ENCODE peak calls at places on chromosomes 3 and 15, in six cellular contexts. One of them, this sample, is unnamed.

GRCh38 chr15:60077581-60078359 is 73.7 kb downstream of the FOXB1 start:
- DNase-seq in testis: no peak
- DNase-seq in coronary artery: no peak
- DNase-seq in stomach: no peak
- DNase-seq in transverse colon: no peak
- DNase-seq in lower lobe of right lung: no peak
- DNase-seq in this sample: no peak

GRCh38 chr3:73351423-73352071 is 273.2 kb downstream of the PDZRN3 start:
- DNase-seq in coronary artery: no peak
- DNase-seq in stomach: no peak
- DNase-seq in lower lobe of right lung: no peak
- DNase-seq in transverse colon: no peak
- DNase-seq in testis: peak; percentile 79
- DNase-seq in this sample: no peak

GRCh38 chr15:39433351-39433750 is 147.5 kb upstream of the THBS1 start:
- DNase-seq in lower lobe of right lung: no peak
- DNase-seq in testis: no peak
- DNase-seq in stomach: no peak
- DNase-seq in coronary artery: no peak
- DNase-seq in transverse colon: no peak
- DNase-seq in this sample: no peak

GRCh38 chr3:82012775-82013174 is 251.3 kb upstream of the GBE1 start:
- DNase-seq in lower lobe of right lung: no peak
- DNase-seq in transverse colon: no peak
- DNase-seq in stomach: no peak
- DNase-seq in coronary artery: no peak
- DNase-seq in testis: no peak
- DNase-seq in this sample: no peak

GRCh38 chr3:157042226-157042625 is 117.7 kb downstream of the CCNL1 start:
- DNase-seq in transverse colon: no peak
- DNase-seq in stomach: no peak
- DNase-seq in testis: no peak
- DNase-seq in lower lobe of right lung: no peak
- DNase-seq in coronary artery: no peak
- DNase-seq in this sample: no peak

GRCh38 chr15:98518823-98519561 is 129.3 kb upstream of the IGF1R start:
- DNase-seq in testis: peak; percentile 69
- DNase-seq in coronary artery: no peak
- DNase-seq in stomach: peak; percentile 44
- DNase-seq in lower lobe of right lung: no peak
- DNase-seq in transverse colon: peak; percentile 32
- DNase-seq in this sample: peak; percentile 61

GRCh38 chr3:11720220-11721113 is 76.8 kb upstream of the VGLL4 start:
- DNase-seq in coronary artery: peak; percentile 91
- DNase-seq in transverse colon: peak; percentile 87
- DNase-seq in stomach: peak; percentile 82
- DNase-seq in testis: peak; percentile 64
- DNase-seq in lower lobe of right lung: peak; percentile 88
- DNase-seq in this sample: peak; percentile 80

GRCh38 chr15:91184441-91184840 is 84.4 kb downstream of the SV2B start:
- DNase-seq in stomach: no peak
- DNase-seq in coronary artery: no peak
- DNase-seq in transverse colon: no peak
- DNase-seq in testis: no peak
- DNase-seq in lower lobe of right lung: no peak
- DNase-seq in this sample: no peak

GRCh38 chr3:11350374-11350773 is 78.2 kb downstream of the ATG7 start:
- DNase-seq in transverse colon: no peak
- DNase-seq in stomach: no peak
- DNase-seq in lower lobe of right lung: no peak
- DNase-seq in coronary artery: no peak
- DNase-seq in testis: no peak
- DNase-seq in this sample: no peak

GRCh38 chr3:81728766-81729544 is 32.5 kb downstream of the GBE1 start:
- DNase-seq in transverse colon: no peak
- DNase-seq in stomach: no peak
- DNase-seq in testis: no peak
- DNase-seq in coronary artery: no peak
- DNase-seq in lower lobe of right lung: no peak
- DNase-seq in this sample: no peak

GRCh38 chr3:44434834-44435510 is 42.5 kb downstream of the ZNF445 start:
- DNase-seq in transverse colon: no peak
- DNase-seq in stomach: no peak
- DNase-seq in lower lobe of right lung: no peak
- DNase-seq in testis: no peak
- DNase-seq in coronary artery: no peak
- DNase-seq in this sample: no peak

GRCh38 chr3:196686436-196686835 is 25.6 kb downstream of the CEP19 start:
- DNase-seq in testis: no peak
- DNase-seq in coronary artery: no peak
- DNase-seq in lower lobe of right lung: no peak
- DNase-seq in stomach: no peak
- DNase-seq in transverse colon: no peak
- DNase-seq in this sample: no peak

GRCh38 chr3:85360742-85361387 is 402.1 kb downstream of the CADM2 start:
- DNase-seq in stomach: peak; percentile 37
- DNase-seq in coronary artery: no peak
- DNase-seq in transverse colon: peak; percentile 55
- DNase-seq in lower lobe of right lung: no peak
- DNase-seq in testis: peak; percentile 62
- DNase-seq in this sample: peak; percentile 51

GRCh38 chr3:48434591-48435222 is 4.8 kb upstream of the PLXNB1 start:
- DNase-seq in stomach: no peak
- DNase-seq in testis: no peak
- DNase-seq in coronary artery: no peak
- DNase-seq in lower lobe of right lung: no peak
- DNase-seq in transverse colon: peak; percentile 54
- DNase-seq in this sample: no peak

GRCh38 chr15:40469776-40470390 is 901 bp upstream of the CHST14 start:
- DNase-seq in coronary artery: no peak
- DNase-seq in lower lobe of right lung: no peak
- DNase-seq in testis: no peak
- DNase-seq in stomach: no peak
- DNase-seq in transverse colon: no peak
- DNase-seq in this sample: no peak

GRCh38 chr15:60006203-60006782 is 2.2 kb downstream of the FOXB1 start:
- DNase-seq in coronary artery: no peak
- DNase-seq in lower lobe of right lung: peak; percentile 52
- DNase-seq in testis: peak; percentile 44
- DNase-seq in transverse colon: peak; percentile 35
- DNase-seq in stomach: no peak
- DNase-seq in this sample: peak; percentile 27

GRCh38 chr15:58440181-58440910 is 8.6 kb downstream of the LIPC start:
- DNase-seq in lower lobe of right lung: no peak
- DNase-seq in coronary artery: peak; percentile 62
- DNase-seq in transverse colon: no peak
- DNase-seq in stomach: peak; percentile 76
- DNase-seq in testis: no peak
- DNase-seq in this sample: peak; percentile 52

GRCh38 chr15:58437531-58438105 is 5.8 kb downstream of the LIPC start:
- DNase-seq in testis: no peak
- DNase-seq in transverse colon: no peak
- DNase-seq in stomach: no peak
- DNase-seq in lower lobe of right lung: no peak
- DNase-seq in coronary artery: no peak
- DNase-seq in this sample: no peak

GRCh38 chr15:58438111-58438510 is 6.3 kb downstream of the LIPC start:
- DNase-seq in coronary artery: peak; percentile 50
- DNase-seq in testis: no peak
- DNase-seq in transverse colon: no peak
- DNase-seq in lower lobe of right lung: no peak
- DNase-seq in stomach: no peak
- DNase-seq in this sample: no peak

GRCh38 chr15:58440922-58441321 is 9.1 kb downstream of the LIPC start:
- DNase-seq in coronary artery: peak; percentile 41
- DNase-seq in lower lobe of right lung: peak; percentile 66
- DNase-seq in testis: no peak
- DNase-seq in transverse colon: peak; percentile 80
- DNase-seq in stomach: peak; percentile 87
- DNase-seq in this sample: no peak

DNA sequence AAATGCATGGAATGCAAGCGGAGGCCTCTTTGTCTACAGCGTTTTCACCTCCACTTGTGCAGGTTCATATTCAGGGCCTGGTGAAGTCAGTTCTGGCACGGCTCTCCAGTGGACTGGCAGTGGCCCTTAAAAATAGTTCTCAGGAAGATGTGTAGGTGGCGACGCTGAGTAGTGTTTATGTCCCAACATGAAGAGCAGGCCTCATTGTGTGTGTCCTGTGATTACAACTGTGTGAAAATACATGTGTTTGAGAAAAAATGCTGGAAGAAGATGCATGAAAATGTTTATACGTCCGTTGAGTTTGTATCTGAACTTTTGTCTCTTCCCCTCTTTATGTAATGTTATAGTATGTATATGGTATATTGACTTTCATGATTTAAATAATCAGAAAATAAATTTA is 7.2 kb downstream of the LIPC start:
- DNase-seq in transverse colon: peak; percentile 47
- DNase-seq in coronary artery: peak; percentile 47
- DNase-seq in testis: no peak
- DNase-seq in stomach: no peak
- DNase-seq in lower lobe of right lung: no peak
- DNase-seq in this sample: no peak
- TF ChIP-seq CTCF in transverse colon: peak; percentile 8
- TF ChIP-seq CTCF in coronary artery: no peak
- TF ChIP-seq CTCF in testis: no peak
- TF ChIP-seq CTCF in stomach: no peak
- TF ChIP-seq CTCF in lower lobe of right lung: peak; percentile 33
- TF ChIP-seq CTCF in this sample: peak; percentile 10

GRCh38 chr3:4721511-4721911 is 228.4 kb downstream of the ITPR1 start:
- DNase-seq in coronary artery: no peak
- DNase-seq in lower lobe of right lung: no peak
- DNase-seq in stomach: no peak
- DNase-seq in transverse colon: no peak
- DNase-seq in testis: no peak
- DNase-seq in this sample: no peak
- H3K4me3 ChIP-seq in coronary artery: no peak overlapping the region
- H3K4me3 ChIP-seq in lower lobe of right lung: no peak overlapping the region
- H3K4me3 ChIP-seq in stomach: no peak overlapping the region
- H3K4me3 ChIP-seq in transverse colon: no peak overlapping the region
- H3K4me3 ChIP-seq in testis: no peak overlapping the region
- H3K4me3 ChIP-seq in this sample: no peak overlapping the region

DNA sequence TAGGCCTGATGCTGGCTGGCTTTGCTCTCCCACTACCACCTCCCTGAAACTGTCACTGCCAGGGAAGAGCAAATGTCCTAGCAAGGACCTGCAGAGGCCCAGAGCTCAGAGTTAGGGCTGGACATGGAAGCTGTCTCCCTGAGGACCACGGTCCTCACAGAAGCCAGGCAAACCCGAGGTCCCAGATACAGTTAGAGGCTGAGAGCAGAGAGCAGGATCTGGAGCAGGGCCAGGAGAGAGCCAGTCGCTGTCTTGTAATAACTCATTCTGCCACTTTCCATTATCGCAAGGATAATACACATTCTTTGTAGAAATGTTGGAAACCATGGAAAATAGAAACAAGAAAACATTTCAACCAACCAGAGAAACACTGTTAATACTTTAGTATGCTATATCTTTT is 10.1 kb downstream of the GHSR start:
- DNase-seq in lower lobe of right lung: no peak
- DNase-seq in transverse colon: no peak
- DNase-seq in stomach: no peak
- DNase-seq in testis: peak; percentile 77
- DNase-seq in coronary artery: no peak
- DNase-seq in this sample: peak; percentile 52
- H3K27ac ChIP-seq in lower lobe of right lung: no peak overlapping the region
- H3K27ac ChIP-seq in transverse colon: no peak overlapping the region
- H3K27ac ChIP-seq in stomach: no peak overlapping the region
- H3K27ac ChIP-seq in testis: no peak overlapping the region
- H3K27ac ChIP-seq in coronary artery: no peak overlapping the region
- H3K27ac ChIP-seq in this sample: no peak overlapping the region

DNA sequence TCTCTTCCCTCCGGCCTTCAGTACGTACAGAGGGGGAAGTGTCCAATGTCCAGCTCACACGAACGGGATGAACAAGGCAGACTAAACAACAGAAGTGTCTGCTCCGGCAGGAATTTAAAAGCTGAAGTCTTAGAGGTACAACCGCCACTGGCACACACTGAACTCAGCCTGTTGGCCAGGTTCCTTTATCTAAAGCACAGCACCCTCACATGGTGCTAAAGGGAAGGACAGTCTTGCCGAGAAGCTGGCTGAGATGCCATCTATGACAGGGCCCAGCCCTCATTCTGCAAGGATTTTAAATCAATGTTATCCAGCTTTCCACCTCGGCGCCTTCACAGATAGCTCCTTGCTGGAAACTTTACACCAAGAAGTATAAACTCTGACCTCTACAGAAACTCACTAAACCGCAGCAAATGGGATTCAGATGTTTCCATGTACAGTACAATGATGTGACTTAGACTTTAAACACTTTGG is 2.8 kb downstream of the ADAMTS17 start:
- DNase-seq in stomach: peak; percentile 61
- DNase-seq in testis: peak; percentile 87
- DNase-seq in transverse colon: peak; percentile 76
- DNase-seq in lower lobe of right lung: no peak
- DNase-seq in coronary artery: no peak
- DNase-seq in this sample: peak; percentile 75
- TF ChIP-seq CTCF in stomach: peak; percentile 71
- TF ChIP-seq CTCF in testis: peak; percentile 65
- TF ChIP-seq CTCF in transverse colon: peak; percentile 73
- TF ChIP-seq CTCF in lower lobe of right lung: peak; percentile 64
- TF ChIP-seq CTCF in coronary artery: peak; percentile 55
- TF ChIP-seq CTCF in this sample: peak; percentile 88

GRCh38 chr15:74172751-74173544 is 562 bp upstream of the ISLR start:
- DNase-seq in stomach: peak; percentile 34
- DNase-seq in testis: peak; percentile 71
- DNase-seq in coronary artery: peak; percentile 87
- DNase-seq in transverse colon: peak; percentile 42
- DNase-seq in lower lobe of right lung: peak; percentile 50
- DNase-seq in this sample: peak; percentile 47

GRCh38 chr15:74171965-74172541 is 1.5 kb upstream of the ISLR start:
- DNase-seq in testis: no peak
- DNase-seq in stomach: no peak
- DNase-seq in lower lobe of right lung: no peak
- DNase-seq in transverse colon: no peak
- DNase-seq in coronary artery: peak; percentile 52
- DNase-seq in this sample: no peak

GRCh38 chr15:74174216-74174965 is 881 bp downstream of the ISLR start:
- DNase-seq in transverse colon: no peak
- DNase-seq in coronary artery: peak; percentile 76
- DNase-seq in testis: peak; percentile 81
- DNase-seq in stomach: no peak
- DNase-seq in lower lobe of right lung: peak; percentile 33
- DNase-seq in this sample: peak; percentile 20

GRCh38 chr15:74174966-74175270 is 1.4 kb downstream of the ISLR start:
- DNase-seq in lower lobe of right lung: peak; percentile 41
- DNase-seq in testis: no peak
- DNase-seq in stomach: no peak
- DNase-seq in transverse colon: no peak
- DNase-seq in coronary artery: no peak
- DNase-seq in this sample: no peak

GRCh38 chr15:74173545-74174215 is at the start of gene ISLR:
- DNase-seq in lower lobe of right lung: peak; percentile 27
- DNase-seq in transverse colon: peak; percentile 24
- DNase-seq in stomach: no peak
- DNase-seq in testis: peak; percentile 47
- DNase-seq in coronary artery: peak; percentile 79
- DNase-seq in this sample: no peak
- H3K4me3 ChIP-seq in lower lobe of right lung: peak within 1 kb of the TSS; percentile 47
- H3K4me3 ChIP-seq in transverse colon: peak within 1 kb of the TSS; percentile 18
- H3K4me3 ChIP-seq in stomach: peak within 1 kb of the TSS; percentile 40
- H3K4me3 ChIP-seq in testis: peak within 1 kb of the TSS; percentile 50
- H3K4me3 ChIP-seq in coronary artery: peak within 1 kb of the TSS; percentile 66
- H3K4me3 ChIP-seq in this sample: no peak within 1 kb of the TSS

This sample was measured in adrenal gland.